ENCODE peak calls at places on chromosomes 6 and 20, in five cellular contexts. I, K, L, B and J are unnamed samples.

GRCh38 chr20:33648396-33649004 is 13.6 kb upstream of the C20orf144 start:
- DNase-seq in I (no peak), K (no peak), L (no peak), B (no peak), J (no peak)

GRCh38 chr6:69624944-69625343 is 171.9 kb downstream of the LMBRD1 start:
- DNase-seq in I (no peak), K (no peak), L (no peak), B (no peak), J (peak; percentile 38)

GRCh38 chr20:37376324-37376723 is 30.4 kb downstream of the SRC start:
- DNase-seq in I (no peak), K (no peak), L (no peak), B (no peak), J (no peak)

GRCh38 chr20:36439040-36439730 is 102.1 kb upstream of the MYL9 start:
- DNase-seq in I (peak; percentile 48), K (peak; percentile 65), L (peak; percentile 86), B (peak; percentile 96), J (peak; percentile 53)

GRCh38 chr20:62317167-62317655 is 14.4 kb downstream of the ADRM1 start:
- DNase-seq in I (no peak), K (no peak), L (no peak), B (no peak), J (no peak)

GRCh38 chr6:41036601-41037000 is 2.4 kb downstream of the UNC5CL start:
- DNase-seq in I (no peak), K (no peak), L (no peak), B (no peak), J (no peak)

GRCh38 chr20:32249030-32249738 is 28.3 kb upstream of the KIF3B start:
- DNase-seq in I (no peak), K (no peak), L (no peak), B (no peak), J (no peak)

GRCh38 chr6:139970591-139970991 is 596.1 kb upstream of the CITED2 start:
- DNase-seq in I (no peak), K (no peak), L (no peak), B (no peak), J (no peak)

GRCh38 chr6:81875776-81876293 is 123.4 kb upstream of the TENT5A start:
- DNase-seq in I (no peak), K (no peak), L (no peak), B (no peak), J (no peak)

GRCh38 chr6:73451166-73452106 is 661 bp downstream of the CGAS start:
- DNase-seq in I (no peak), K (no peak), L (peak; percentile 62), B (peak; percentile 73), J (peak; percentile 26)

GRCh38 chr6:4922488-4923037 is 81.3 kb downstream of the RPP40 start:
- DNase-seq in I (no peak), K (no peak), L (no peak), B (no peak), J (no peak)

GRCh38 chr20:31596831-31597482 is 8.1 kb upstream of the ID1 start:
- DNase-seq in I (peak; percentile 54), K (no peak), L (no peak), B (no peak), J (peak; percentile 76)

GRCh38 chr6:106811088-106811686 is 163.3 kb downstream of the CD24 start:
- DNase-seq in I (no peak), K (no peak), L (no peak), B (no peak), J (no peak)

GRCh38 chr6:14066782-14067406 is 50.7 kb upstream of the CD83 start:
- DNase-seq in I (no peak), K (peak; percentile 56), L (no peak), B (no peak), J (peak; percentile 70)

GRCh38 chr6:34890526-34890910 is 1.5 kb downstream of the ANKS1A start:
- DNase-seq in I (no peak), K (no peak), L (no peak), B (no peak), J (no peak)

GRCh38 chr20:63167918-63168520 is 47.9 kb downstream of the YTHDF1 start:
- DNase-seq in I (no peak), K (no peak), L (peak; percentile 79), B (no peak), J (no peak)

GRCh38 chr20:64043768-64044167 is 5.7 kb downstream of the SOX18 start:
- DNase-seq in I (no peak), K (no peak), L (no peak), B (no peak), J (no peak)

GRCh38 chr6:26383624-26384417 is 913 bp downstream of the BTN2A2 start:
- DNase-seq in I (no peak), K (no peak), L (peak; percentile 51), B (peak; percentile 57), J (peak; percentile 76)

DNA sequence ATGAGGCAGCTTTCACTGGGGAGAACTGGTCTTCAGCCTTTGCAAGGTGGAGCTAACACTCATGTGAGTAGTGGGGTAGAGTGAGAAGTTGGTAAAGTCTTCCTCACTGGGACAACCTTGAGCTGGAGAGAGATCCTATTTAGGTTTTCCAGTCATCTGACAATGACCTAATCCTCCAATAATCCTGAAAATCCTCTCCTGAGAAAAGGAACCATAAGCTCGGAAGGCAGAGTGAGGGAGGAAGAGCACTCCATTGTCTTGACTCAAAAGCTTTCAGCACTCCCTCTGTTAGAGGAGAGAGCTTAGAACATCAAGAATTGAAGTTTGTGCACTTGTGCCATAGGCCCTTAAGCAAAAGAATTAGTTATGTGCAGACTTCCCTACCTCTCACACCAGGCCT is 77.8 kb downstream of the TRAM2 start:
- DNase-seq in I (peak; percentile 22), K (no peak), L (no peak), B (peak; percentile 43), J (peak; percentile 78)
- H3K23ac ChIP-seq in I (no peak overlapping the region), K (no peak overlapping the region), L (no peak overlapping the region), B (no peak overlapping the region), J (no peak overlapping the region)

DNA sequence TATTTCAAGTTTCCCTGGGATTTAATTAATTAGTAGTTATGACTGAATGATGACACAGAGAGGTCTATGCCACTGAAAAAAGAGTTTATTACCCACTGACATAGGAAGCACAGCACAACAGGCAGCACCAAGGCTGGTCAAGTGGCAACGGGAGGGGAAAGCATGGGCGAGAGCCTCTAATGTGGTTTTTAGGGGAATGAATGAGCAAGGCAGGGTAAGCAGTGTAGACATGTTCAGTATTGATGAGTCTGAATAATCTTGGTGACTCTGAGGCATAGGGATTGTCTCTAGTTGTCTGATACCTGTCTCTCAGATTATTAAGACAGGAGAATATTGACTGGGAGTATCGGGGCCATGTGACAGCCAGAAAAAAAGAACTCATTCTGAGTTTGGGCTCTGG is 46.3 kb downstream of the RPP21 start:
- DNase-seq in I (no peak), K (no peak), L (no peak), B (no peak), J (no peak)
- H2BK12ac ChIP-seq in I (no peak overlapping the region), K (no peak overlapping the region), L (no peak overlapping the region), B (no peak overlapping the region), J (no peak overlapping the region)

GRCh38 chr20:10671221-10671849 is 2.5 kb downstream of the JAG1 start:
- DNase-seq in I (no peak), K (no peak), L (peak; percentile 77), B (peak; percentile 69), J (peak; percentile 92)
- H3K23ac ChIP-seq in I (no peak overlapping the region), K (no peak overlapping the region), L (no peak overlapping the region), B (no peak overlapping the region), J (no peak overlapping the region)

GRCh38 chr20:43323592-43323991 is 133.9 kb upstream of the PTPRT start:
- DNase-seq in I (peak; percentile 86), K (no peak), L (peak; percentile 45), B (peak; percentile 45), J (no peak)
- H2BK12ac ChIP-seq in I (no peak overlapping the region), K (no peak overlapping the region), L (no peak overlapping the region), B (no peak overlapping the region), J (no peak overlapping the region)

GRCh38 chr6:129767776-129768490 is 58.0 kb upstream of the ARHGAP18 start:
- DNase-seq in I (no peak), K (no peak), L (no peak), B (no peak), J (peak; percentile 39)
- H3K23ac ChIP-seq in I (no peak overlapping the region), K (no peak overlapping the region), L (no peak overlapping the region), B (no peak overlapping the region), J (no peak overlapping the region)